ENCODE peak calls at places on chromosomes 12 and 14, in ten cellular contexts. One of them, this sample, is unnamed.
A peak's percentile ranks its signal among the peaks of the same experiment; 100 is the strongest.

GRCh38 chr12:101490286-101490920 is 15.3 kb downstream of the SPIC start:
- DNase-seq in heart left ventricle: no peak
- DNase-seq in IMR-90: no peak
- DNase-seq in GM23248: peak; percentile 4
- DNase-seq in Caco-2: peak; percentile 44
- DNase-seq in CD8-positive, alpha-beta T cell: no peak
- DNase-seq in fibroblast of lung: no peak
- DNase-seq in astrocyte: no peak
- DNase-seq in lower lobe of right lung: no peak
- DNase-seq in adrenal gland: no peak
- DNase-seq in this sample: peak; percentile 50

GRCh38 chr12:49503674-49504180 is 35.1 kb upstream of the KCNH3 start:
- DNase-seq in heart left ventricle: no peak
- DNase-seq in IMR-90: peak; percentile 81
- DNase-seq in GM23248: no peak
- DNase-seq in Caco-2: no peak
- DNase-seq in CD8-positive, alpha-beta T cell: no peak
- DNase-seq in fibroblast of lung: peak; percentile 84
- DNase-seq in astrocyte: peak; percentile 81
- DNase-seq in lower lobe of right lung: no peak
- DNase-seq in adrenal gland: no peak
- DNase-seq in this sample: no peak

GRCh38 chr12:120879102-120879501 is 25.1 kb downstream of the SPPL3 start:
- DNase-seq in heart left ventricle: no peak
- DNase-seq in IMR-90: no peak
- DNase-seq in GM23248: no peak
- DNase-seq in Caco-2: no peak
- DNase-seq in CD8-positive, alpha-beta T cell: no peak
- DNase-seq in fibroblast of lung: no peak
- DNase-seq in astrocyte: no peak
- DNase-seq in lower lobe of right lung: no peak
- DNase-seq in adrenal gland: no peak
- DNase-seq in this sample: no peak

GRCh38 chr14:89489796-89490506 is 72.9 kb upstream of the FOXN3 start:
- DNase-seq in heart left ventricle: no peak
- DNase-seq in IMR-90: peak; percentile 78
- DNase-seq in GM23248: peak; percentile 54
- DNase-seq in Caco-2: no peak
- DNase-seq in CD8-positive, alpha-beta T cell: no peak
- DNase-seq in fibroblast of lung: peak; percentile 52
- DNase-seq in astrocyte: no peak
- DNase-seq in lower lobe of right lung: no peak
- DNase-seq in adrenal gland: peak; percentile 31
- DNase-seq in this sample: no peak

GRCh38 chr12:132131952-132132351 is 12.2 kb downstream of the DDX51 start:
- DNase-seq in heart left ventricle: no peak
- DNase-seq in IMR-90: no peak
- DNase-seq in GM23248: no peak
- DNase-seq in Caco-2: no peak
- DNase-seq in CD8-positive, alpha-beta T cell: no peak
- DNase-seq in fibroblast of lung: no peak
- DNase-seq in astrocyte: no peak
- DNase-seq in lower lobe of right lung: no peak
- DNase-seq in adrenal gland: no peak
- DNase-seq in this sample: no peak

GRCh38 chr14:68548194-68549056 is 244.4 kb downstream of the ZFP36L1 start:
- DNase-seq in heart left ventricle: peak; percentile 96
- DNase-seq in IMR-90: peak; percentile 98
- DNase-seq in GM23248: peak; percentile 98
- DNase-seq in Caco-2: no peak
- DNase-seq in CD8-positive, alpha-beta T cell: no peak
- DNase-seq in fibroblast of lung: peak; percentile 99
- DNase-seq in astrocyte: peak; percentile 99
- DNase-seq in lower lobe of right lung: peak; percentile 78
- DNase-seq in adrenal gland: peak; percentile 73
- DNase-seq in this sample: no peak

GRCh38 chr14:92578511-92578910 is 64.9 kb downstream of the RIN3 start:
- DNase-seq in heart left ventricle: no peak
- DNase-seq in IMR-90: peak; percentile 72
- DNase-seq in GM23248: peak; percentile 80
- DNase-seq in Caco-2: no peak
- DNase-seq in CD8-positive, alpha-beta T cell: no peak
- DNase-seq in fibroblast of lung: peak; percentile 72
- DNase-seq in astrocyte: peak; percentile 61
- DNase-seq in lower lobe of right lung: no peak
- DNase-seq in adrenal gland: no peak
- DNase-seq in this sample: no peak

GRCh38 chr12:13594731-13595514 is 386.5 kb downstream of the GRIN2B start:
- DNase-seq in heart left ventricle: no peak
- DNase-seq in IMR-90: no peak
- DNase-seq in GM23248: no peak
- DNase-seq in Caco-2: no peak
- DNase-seq in CD8-positive, alpha-beta T cell: no peak
- DNase-seq in fibroblast of lung: no peak
- DNase-seq in astrocyte: no peak
- DNase-seq in lower lobe of right lung: no peak
- DNase-seq in adrenal gland: no peak
- DNase-seq in this sample: no peak

GRCh38 chr14:21206753-21207684 is 51.2 kb upstream of the OR5AU1 start:
- DNase-seq in heart left ventricle: no peak
- DNase-seq in IMR-90: no peak
- DNase-seq in GM23248: no peak
- DNase-seq in Caco-2: no peak
- DNase-seq in CD8-positive, alpha-beta T cell: no peak
- DNase-seq in fibroblast of lung: no peak
- DNase-seq in astrocyte: no peak
- DNase-seq in lower lobe of right lung: no peak
- DNase-seq in adrenal gland: no peak
- DNase-seq in this sample: no peak

GRCh38 chr12:116368196-116369194 is 91.0 kb upstream of the MED13L start:
- DNase-seq in heart left ventricle: no peak
- DNase-seq in IMR-90: no peak
- DNase-seq in GM23248: no peak
- DNase-seq in Caco-2: peak; percentile 96
- DNase-seq in CD8-positive, alpha-beta T cell: no peak
- DNase-seq in fibroblast of lung: no peak
- DNase-seq in astrocyte: no peak
- DNase-seq in lower lobe of right lung: peak; percentile 87
- DNase-seq in adrenal gland: no peak
- DNase-seq in this sample: no peak

GRCh38 chr14:92993302-92993701 is 70.4 kb downstream of the CHGA start:
- DNase-seq in heart left ventricle: peak; percentile 83
- DNase-seq in IMR-90: no peak
- DNase-seq in GM23248: no peak
- DNase-seq in Caco-2: no peak
- DNase-seq in CD8-positive, alpha-beta T cell: no peak
- DNase-seq in fibroblast of lung: no peak
- DNase-seq in astrocyte: no peak
- DNase-seq in lower lobe of right lung: peak; percentile 69
- DNase-seq in adrenal gland: peak; percentile 85
- DNase-seq in this sample: no peak

GRCh38 chr12:94429191-94429590 is 30.5 kb downstream of the CEP83 start:
- DNase-seq in heart left ventricle: no peak
- DNase-seq in IMR-90: no peak
- DNase-seq in GM23248: no peak
- DNase-seq in Caco-2: no peak
- DNase-seq in CD8-positive, alpha-beta T cell: no peak
- DNase-seq in fibroblast of lung: no peak
- DNase-seq in astrocyte: no peak
- DNase-seq in lower lobe of right lung: no peak
- DNase-seq in adrenal gland: no peak
- DNase-seq in this sample: no peak

DNA sequence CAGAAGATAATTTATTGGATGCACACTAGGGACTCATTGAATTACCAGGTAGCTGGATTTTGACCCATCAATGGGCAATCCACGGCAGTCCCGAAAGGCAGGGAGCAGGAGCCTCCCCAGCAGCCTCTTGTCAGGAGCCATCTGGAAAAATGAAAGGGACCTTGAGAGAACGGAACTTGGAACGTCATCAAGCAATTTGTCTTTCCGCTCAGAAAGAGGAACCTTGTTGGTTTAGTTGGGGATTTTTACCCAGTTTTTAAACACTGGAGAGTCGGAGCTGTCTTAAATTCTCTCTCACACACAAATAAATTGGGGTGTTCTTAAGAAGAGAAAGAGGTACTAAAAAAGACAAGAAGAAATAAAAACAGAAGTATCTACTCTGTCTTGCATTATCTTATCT is 1351.7 kb upstream of the TMEM132C start:
- DNase-seq in heart left ventricle: no peak
- DNase-seq in IMR-90: no peak
- DNase-seq in GM23248: no peak
- DNase-seq in Caco-2: no peak
- DNase-seq in CD8-positive, alpha-beta T cell: no peak
- DNase-seq in fibroblast of lung: no peak
- DNase-seq in astrocyte: no peak
- DNase-seq in lower lobe of right lung: no peak
- DNase-seq in adrenal gland: no peak
- DNase-seq in this sample: no peak
- H3K9me3 ChIP-seq in heart left ventricle: no peaks in the 10 kb centered on the region
- H3K9me3 ChIP-seq in IMR-90: peaks cover 8% of the 10 kb centered on the region
- H3K9me3 ChIP-seq in GM23248: no peaks in the 10 kb centered on the region
- H3K9me3 ChIP-seq in Caco-2: peaks cover 3% of the 10 kb centered on the region
- H3K9me3 ChIP-seq in CD8-positive, alpha-beta T cell: no peaks in the 10 kb centered on the region
- H3K9me3 ChIP-seq in fibroblast of lung: no peaks in the 10 kb centered on the region
- H3K9me3 ChIP-seq in astrocyte: no peaks in the 10 kb centered on the region
- H3K9me3 ChIP-seq in lower lobe of right lung: no peaks in the 10 kb centered on the region
- H3K9me3 ChIP-seq in adrenal gland: no peaks in the 10 kb centered on the region
- H3K9me3 ChIP-seq in this sample: peaks cover 1% of the 10 kb centered on the region

DNA sequence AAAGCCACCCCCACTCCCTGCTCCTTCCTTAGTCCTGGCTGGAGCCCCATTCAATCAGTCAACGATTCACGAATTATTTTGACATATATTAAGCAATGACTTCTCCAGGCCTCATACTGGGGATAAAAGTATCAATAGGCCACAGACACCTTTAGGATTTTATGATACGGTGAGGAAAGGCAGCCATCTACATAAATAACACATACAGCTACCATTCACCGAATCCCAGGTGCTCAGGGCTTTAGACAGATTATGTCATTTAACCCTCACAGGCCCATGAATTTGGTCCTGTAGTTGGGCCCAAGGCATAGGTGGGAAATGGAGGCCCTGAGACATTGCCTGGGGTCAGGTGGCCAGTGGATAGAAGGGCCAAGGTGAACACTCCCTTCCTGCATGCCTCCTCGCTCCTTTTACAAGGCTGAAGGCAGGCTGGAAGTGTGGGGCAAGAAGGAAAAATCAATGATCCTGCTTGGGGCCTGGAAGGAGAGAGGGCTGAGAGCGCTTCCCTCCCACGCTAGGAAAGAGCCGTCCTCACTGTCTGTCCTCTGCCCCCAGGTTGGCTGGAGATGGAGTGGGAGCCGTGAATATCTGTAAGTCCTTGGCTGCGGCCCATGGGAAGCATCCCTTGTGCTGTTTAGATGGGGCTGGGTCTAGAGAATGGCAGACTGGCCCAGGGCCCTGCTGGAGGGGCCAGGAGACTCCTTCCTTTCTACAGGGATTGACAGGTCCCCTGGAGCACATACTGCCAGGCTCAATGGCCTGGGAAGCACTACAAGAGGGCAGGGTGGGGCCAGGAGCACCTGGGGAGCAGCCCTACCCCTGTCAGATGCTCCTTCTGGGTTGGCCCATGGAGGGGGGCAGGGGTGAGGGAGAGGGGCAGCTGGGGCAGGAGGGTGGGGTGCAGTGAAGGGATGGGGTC is 14.8 kb downstream of the KRT7 start:
- DNase-seq in heart left ventricle: no peak
- DNase-seq in IMR-90: no peak
- DNase-seq in GM23248: no peak
- DNase-seq in Caco-2: no peak
- DNase-seq in CD8-positive, alpha-beta T cell: no peak
- DNase-seq in fibroblast of lung: no peak
- DNase-seq in astrocyte: no peak
- DNase-seq in lower lobe of right lung: no peak
- DNase-seq in adrenal gland: no peak
- DNase-seq in this sample: no peak
- H3K4me1 ChIP-seq in heart left ventricle: peaks cover 4% of the 10 kb centered on the region
- H3K4me1 ChIP-seq in IMR-90: peaks cover 27% of the 10 kb centered on the region
- H3K4me1 ChIP-seq in GM23248: peaks cover 28% of the 10 kb centered on the region
- H3K4me1 ChIP-seq in Caco-2: peaks cover 25% of the 10 kb centered on the region
- H3K4me1 ChIP-seq in CD8-positive, alpha-beta T cell: peaks cover 11% of the 10 kb centered on the region
- H3K4me1 ChIP-seq in fibroblast of lung: peaks cover 13% of the 10 kb centered on the region
- H3K4me1 ChIP-seq in astrocyte: peaks cover 30% of the 10 kb centered on the region
- H3K4me1 ChIP-seq in lower lobe of right lung: peaks cover 43% of the 10 kb centered on the region
- H3K4me1 ChIP-seq in adrenal gland: peaks cover 56% of the 10 kb centered on the region
- H3K4me1 ChIP-seq in this sample: peaks cover 4% of the 10 kb centered on the region

DNA sequence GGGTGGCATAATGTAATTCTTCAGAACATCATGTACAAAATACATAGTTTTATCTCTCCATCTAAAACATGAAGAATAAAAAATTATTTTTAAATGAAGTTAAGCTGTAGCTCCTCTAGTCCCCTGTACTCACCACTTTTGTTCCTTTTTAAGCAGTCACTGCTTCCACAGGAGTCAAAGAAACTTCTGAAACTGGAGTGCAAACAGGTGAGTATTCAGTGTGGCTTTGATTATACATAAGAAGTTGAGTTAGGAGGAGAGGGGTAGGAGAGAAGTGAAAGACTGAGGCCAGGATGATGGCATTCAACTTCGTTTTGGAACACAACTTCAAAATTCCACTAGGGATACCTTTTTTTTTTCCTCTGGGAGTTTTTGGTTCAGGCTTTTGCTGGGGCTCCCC is 131.4 kb upstream of the CNTN1 start:
- DNase-seq in heart left ventricle: no peak
- DNase-seq in IMR-90: no peak
- DNase-seq in GM23248: no peak
- DNase-seq in Caco-2: no peak
- DNase-seq in CD8-positive, alpha-beta T cell: no peak
- DNase-seq in fibroblast of lung: no peak
- DNase-seq in astrocyte: no peak
- DNase-seq in lower lobe of right lung: no peak
- DNase-seq in adrenal gland: no peak
- DNase-seq in this sample: no peak
- H3K4me3 ChIP-seq in heart left ventricle: no peak overlapping the region
- H3K4me3 ChIP-seq in IMR-90: no peak overlapping the region
- H3K4me3 ChIP-seq in GM23248: no peak overlapping the region
- H3K4me3 ChIP-seq in Caco-2: no peak overlapping the region
- H3K4me3 ChIP-seq in CD8-positive, alpha-beta T cell: no peak overlapping the region
- H3K4me3 ChIP-seq in fibroblast of lung: no peak overlapping the region
- H3K4me3 ChIP-seq in astrocyte: no peak overlapping the region
- H3K4me3 ChIP-seq in lower lobe of right lung: no peak overlapping the region
- H3K4me3 ChIP-seq in adrenal gland: no peak overlapping the region
- H3K4me3 ChIP-seq in this sample: no peak overlapping the region

DNA sequence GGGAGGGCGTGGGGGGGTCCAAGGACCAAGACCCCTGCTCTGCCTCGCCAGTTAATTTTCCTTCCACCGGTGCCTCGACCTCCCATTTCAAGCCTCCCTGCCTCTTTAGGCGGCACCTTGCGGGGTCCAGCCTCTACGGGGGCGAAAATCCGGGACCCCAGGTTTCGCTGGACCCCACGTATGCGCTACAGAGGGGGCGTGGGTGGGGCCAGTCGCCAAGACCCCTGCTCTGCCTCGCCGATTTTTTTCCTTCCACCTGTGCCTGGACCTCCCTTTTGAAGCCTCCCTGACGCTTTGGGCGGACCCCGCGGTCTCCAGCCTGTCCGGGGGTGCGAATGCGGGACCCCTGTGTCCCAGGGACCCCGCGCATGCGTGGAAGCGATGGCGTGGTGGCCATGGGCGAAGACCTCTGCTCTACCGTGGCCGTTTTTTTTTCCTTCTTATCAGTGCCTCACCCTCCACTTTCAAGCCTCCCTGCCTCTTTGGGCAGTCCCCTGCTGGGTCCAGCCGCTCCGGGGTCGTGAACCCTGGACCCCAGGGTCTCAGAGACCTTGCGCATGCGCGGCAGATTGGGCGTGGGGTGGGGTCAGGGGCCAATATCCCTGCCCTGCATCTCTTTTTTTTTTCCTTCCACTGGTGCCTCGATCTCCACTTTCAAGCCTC is 324.2 kb downstream of the ALG10 start:
- DNase-seq in heart left ventricle: no peak
- DNase-seq in IMR-90: no peak
- DNase-seq in GM23248: no peak
- DNase-seq in Caco-2: peak; percentile 63
- DNase-seq in CD8-positive, alpha-beta T cell: no peak
- DNase-seq in fibroblast of lung: no peak
- DNase-seq in astrocyte: no peak
- DNase-seq in lower lobe of right lung: no peak
- DNase-seq in adrenal gland: no peak
- DNase-seq in this sample: no peak
- H3K9me3 ChIP-seq in heart left ventricle: no peaks in the 10 kb centered on the region
- H3K9me3 ChIP-seq in IMR-90: peaks cover 24% of the 10 kb centered on the region
- H3K9me3 ChIP-seq in GM23248: no peaks in the 10 kb centered on the region
- H3K9me3 ChIP-seq in Caco-2: no peaks in the 10 kb centered on the region
- H3K9me3 ChIP-seq in CD8-positive, alpha-beta T cell: no peaks in the 10 kb centered on the region
- H3K9me3 ChIP-seq in fibroblast of lung: no peaks in the 10 kb centered on the region
- H3K9me3 ChIP-seq in astrocyte: no peaks in the 10 kb centered on the region
- H3K9me3 ChIP-seq in lower lobe of right lung: no peaks in the 10 kb centered on the region
- H3K9me3 ChIP-seq in adrenal gland: no peaks in the 10 kb centered on the region
- H3K9me3 ChIP-seq in this sample: peaks cover 15% of the 10 kb centered on the region

This sample was measured in iPS DF 6.9.